ENCODE peak calls at places on chromosomes 16 and 17, in five cellular contexts. One of them, this sample, is unnamed.

GRCh38 chr16:76162046-76162445 is 115.2 kb upstream of the CNTNAP4 start:
- DNase-seq in heart right ventricle: no peak
- DNase-seq in cardiac fibroblast: no peak
- DNase-seq in smooth muscle cell of the brain vasculature: no peak
- DNase-seq in stimulated activated naive CD4-positive, alpha-beta T cell treated with Interleukin-2 at 50 U/mL for 16 hours: no peak
- DNase-seq in this sample: no peak

GRCh38 chr17:67992541-67993152 is 3.6 kb downstream of the C17orf58 start:
- DNase-seq in stimulated activated naive CD4-positive, alpha-beta T cell treated with Interleukin-2 at 50 U/mL for 16 hours: no peak
- DNase-seq in cardiac fibroblast: no peak
- DNase-seq in heart right ventricle: no peak
- DNase-seq in smooth muscle cell of the brain vasculature: no peak
- DNase-seq in this sample: no peak

GRCh38 chr16:60763869-60764268 is 1272.4 kb downstream of the CDH8 start:
- DNase-seq in smooth muscle cell of the brain vasculature: no peak
- DNase-seq in cardiac fibroblast: no peak
- DNase-seq in heart right ventricle: no peak
- DNase-seq in stimulated activated naive CD4-positive, alpha-beta T cell treated with Interleukin-2 at 50 U/mL for 16 hours: no peak
- DNase-seq in this sample: no peak

GRCh38 chr16:72355561-72355960 is 183.6 kb upstream of the PMFBP1 start:
- DNase-seq in stimulated activated naive CD4-positive, alpha-beta T cell treated with Interleukin-2 at 50 U/mL for 16 hours: no peak
- DNase-seq in smooth muscle cell of the brain vasculature: no peak
- DNase-seq in heart right ventricle: no peak
- DNase-seq in cardiac fibroblast: peak
- DNase-seq in this sample: peak

GRCh38 chr17:76147211-76148014 is 6.4 kb upstream of the FOXJ1 start:
- DNase-seq in heart right ventricle: no peak
- DNase-seq in stimulated activated naive CD4-positive, alpha-beta T cell treated with Interleukin-2 at 50 U/mL for 16 hours: no peak
- DNase-seq in smooth muscle cell of the brain vasculature: no peak
- DNase-seq in cardiac fibroblast: peak
- DNase-seq in this sample: peak

GRCh38 chr17:58249270-58250133 is 11.1 kb downstream of the LPO start:
- DNase-seq in cardiac fibroblast: peak
- DNase-seq in stimulated activated naive CD4-positive, alpha-beta T cell treated with Interleukin-2 at 50 U/mL for 16 hours: peak
- DNase-seq in heart right ventricle: peak
- DNase-seq in smooth muscle cell of the brain vasculature: peak
- DNase-seq in this sample: peak

GRCh38 chr16:69906838-69907301 is 44.3 kb upstream of the CLEC18A start:
- DNase-seq in cardiac fibroblast: peak
- DNase-seq in stimulated activated naive CD4-positive, alpha-beta T cell treated with Interleukin-2 at 50 U/mL for 16 hours: no peak
- DNase-seq in heart right ventricle: no peak
- DNase-seq in smooth muscle cell of the brain vasculature: no peak
- DNase-seq in this sample: peak

GRCh38 chr16:2811703-2812471 is 5.2 kb upstream of the PRSS21 start:
- DNase-seq in cardiac fibroblast: no peak
- DNase-seq in stimulated activated naive CD4-positive, alpha-beta T cell treated with Interleukin-2 at 50 U/mL for 16 hours: no peak
- DNase-seq in heart right ventricle: no peak
- DNase-seq in smooth muscle cell of the brain vasculature: no peak
- DNase-seq in this sample: no peak

GRCh38 chr17:30241051-30241450 is 5.6 kb upstream of the SLC6A4 start:
- DNase-seq in smooth muscle cell of the brain vasculature: no peak
- DNase-seq in stimulated activated naive CD4-positive, alpha-beta T cell treated with Interleukin-2 at 50 U/mL for 16 hours: no peak
- DNase-seq in cardiac fibroblast: no peak
- DNase-seq in heart right ventricle: no peak
- DNase-seq in this sample: no peak

GRCh38 chr16:21300309-21301167 is 22.4 kb upstream of the CRYM start:
- DNase-seq in smooth muscle cell of the brain vasculature: peak
- DNase-seq in cardiac fibroblast: peak
- DNase-seq in stimulated activated naive CD4-positive, alpha-beta T cell treated with Interleukin-2 at 50 U/mL for 16 hours: peak
- DNase-seq in heart right ventricle: peak
- DNase-seq in this sample: peak

GRCh38 chr17:44023545-44024270 is 8.9 kb upstream of the TMEM101 start:
- DNase-seq in heart right ventricle: no peak
- DNase-seq in smooth muscle cell of the brain vasculature: no peak
- DNase-seq in cardiac fibroblast: no peak
- DNase-seq in stimulated activated naive CD4-positive, alpha-beta T cell treated with Interleukin-2 at 50 U/mL for 16 hours: no peak
- DNase-seq in this sample: no peak

GRCh38 chr16:19240494-19240893 is 45.0 kb upstream of the CLEC19A start:
- DNase-seq in smooth muscle cell of the brain vasculature: no peak
- DNase-seq in cardiac fibroblast: no peak
- DNase-seq in heart right ventricle: no peak
- DNase-seq in stimulated activated naive CD4-positive, alpha-beta T cell treated with Interleukin-2 at 50 U/mL for 16 hours: no peak
- DNase-seq in this sample: no peak

GRCh38 chr16:12600116-12600515 is 203.6 kb downstream of the CPPED1 start:
- DNase-seq in cardiac fibroblast: no peak
- DNase-seq in heart right ventricle: no peak
- DNase-seq in smooth muscle cell of the brain vasculature: no peak
- DNase-seq in stimulated activated naive CD4-positive, alpha-beta T cell treated with Interleukin-2 at 50 U/mL for 16 hours: no peak
- DNase-seq in this sample: no peak

GRCh38 chr16:73092236-73092781 is 44.4 kb upstream of the ZFHX3 start:
- DNase-seq in heart right ventricle: no peak
- DNase-seq in stimulated activated naive CD4-positive, alpha-beta T cell treated with Interleukin-2 at 50 U/mL for 16 hours: no peak
- DNase-seq in smooth muscle cell of the brain vasculature: no peak
- DNase-seq in cardiac fibroblast: peak
- DNase-seq in this sample: no peak

GRCh38 chr17:1511756-1512321 is 4.6 kb downstream of the INPP5K start:
- DNase-seq in heart right ventricle: peak
- DNase-seq in stimulated activated naive CD4-positive, alpha-beta T cell treated with Interleukin-2 at 50 U/mL for 16 hours: no peak
- DNase-seq in smooth muscle cell of the brain vasculature: no peak
- DNase-seq in cardiac fibroblast: peak
- DNase-seq in this sample: peak

GRCh38 chr16:88936008-88936912 is 40.7 kb downstream of the CBFA2T3 start:
- DNase-seq in stimulated activated naive CD4-positive, alpha-beta T cell treated with Interleukin-2 at 50 U/mL for 16 hours: no peak
- DNase-seq in smooth muscle cell of the brain vasculature: no peak
- DNase-seq in heart right ventricle: peak
- DNase-seq in cardiac fibroblast: no peak
- DNase-seq in this sample: no peak

GRCh38 chr17:50188521-50189395 is 12.7 kb downstream of the COL1A1 start:
- DNase-seq in smooth muscle cell of the brain vasculature: no peak
- DNase-seq in heart right ventricle: no peak
- DNase-seq in stimulated activated naive CD4-positive, alpha-beta T cell treated with Interleukin-2 at 50 U/mL for 16 hours: no peak
- DNase-seq in cardiac fibroblast: no peak
- DNase-seq in this sample: peak

GRCh38 chr16:89344846-89345577 is 127.5 kb downstream of the ZNF778 start:
- DNase-seq in cardiac fibroblast: no peak
- DNase-seq in smooth muscle cell of the brain vasculature: no peak
- DNase-seq in heart right ventricle: no peak
- DNase-seq in stimulated activated naive CD4-positive, alpha-beta T cell treated with Interleukin-2 at 50 U/mL for 16 hours: no peak
- DNase-seq in this sample: no peak